ENCODE peak calls at places on chromosomes 13 and 19, in nine cellular contexts. C, D, T, R, H, Z, E, G and V are unnamed samples.

GRCh38 chr13:113461022-113461751 is 7.9 kb upstream of the ADPRHL1 start:
- DNase-seq in G (no peak), R (no peak), C (no peak), Z (no peak), H (no peak), T (no peak), D (no peak), E (no peak), V (no peak)

GRCh38 chr13:111634410-111634809 is 314.0 kb downstream of the TEX29 start:
- DNase-seq in H (no peak), Z (no peak), D (no peak), R (no peak), T (no peak), E (no peak), C (no peak), G (no peak), V (no peak)

GRCh38 chr13:96898855-96899254 is 95.4 kb downstream of the OXGR1 start:
- DNase-seq in R (no peak), Z (no peak), T (no peak), G (no peak), E (no peak), D (no peak), H (no peak), C (no peak), V (peak)

GRCh38 chr19:30547192-30547591 is 175.0 kb downstream of the ZNF536 start:
- DNase-seq in E (no peak), H (no peak), R (no peak), T (no peak), C (no peak), Z (no peak), D (no peak), G (no peak), V (no peak)

GRCh38 chr13:42039946-42040729 is 8.3 kb upstream of the DGKH start:
- DNase-seq in C (peak), Z (peak), G (peak), H (peak), R (peak), T (peak), D (peak), E (peak), V (peak)

GRCh38 chr19:1942078-1942933 is 1.3 kb downstream of the CSNK1G2 start:
- DNase-seq in E (peak), G (peak), D (peak), R (peak), Z (peak), H (peak), C (peak), T (peak), V (peak)

GRCh38 chr19:11964858-11965645 is at the start of gene ZNF763:
- DNase-seq in C (peak), T (peak), Z (peak), E (peak), R (peak), H (peak), G (peak), D (peak), V (peak)

GRCh38 chr13:42894765-42895181 is 97.3 kb downstream of the EPSTI1 start:
- DNase-seq in D (no peak), E (peak), G (no peak), H (no peak), C (peak), R (no peak), Z (no peak), T (no peak), V (no peak)

GRCh38 chr19:33803383-33803782 is 6.7 kb downstream of the KCTD15 start:
- DNase-seq in Z (no peak), T (no peak), R (no peak), E (no peak), C (no peak), D (no peak), H (no peak), G (no peak), V (no peak)

GRCh38 chr19:49106648-49107135 is 7.5 kb upstream of the LIN7B start:
- DNase-seq in Z (peak), E (peak), D (no peak), R (no peak), C (peak), H (no peak), G (no peak), T (peak), V (peak)

GRCh38 chr13:50908371-50908770 is 1.2 kb upstream of the RNASEH2B start:
- DNase-seq in Z (no peak), D (no peak), H (no peak), G (no peak), R (no peak), E (no peak), C (no peak), T (no peak), V (no peak)

GRCh38 chr19:48735031-48735615 is 5.3 kb downstream of the RASIP1 start:
- DNase-seq in H (no peak), D (no peak), R (peak), C (peak), T (no peak), G (no peak), Z (no peak), E (no peak), V (peak)

GRCh38 chr19:10113964-10114650 is 2.6 kb downstream of the P2RY11 start:
- DNase-seq in E (no peak), R (no peak), T (no peak), G (no peak), C (no peak), D (no peak), H (no peak), Z (no peak), V (peak)

GRCh38 chr13:32314271-32314967 is 744 bp downstream of the ZAR1L start:
- DNase-seq in H (no peak), G (peak), C (no peak), R (peak), E (no peak), Z (peak), D (peak), T (no peak), V (no peak)

GRCh38 chr13:111122056-111122455 is 6.9 kb downstream of the ARHGEF7 start:
- DNase-seq in R (no peak), D (peak), G (no peak), H (no peak), T (no peak), C (no peak), Z (no peak), E (no peak), V (no peak)

GRCh38 chr13:70613295-70613694 is 505.0 kb upstream of the KLHL1 start:
- DNase-seq in D (no peak), T (no peak), E (no peak), Z (no peak), H (no peak), R (no peak), C (no peak), G (no peak), V (no peak)

GRCh38 chr19:5694167-5694951 is 4.3 kb downstream of the RPL36 start:
- DNase-seq in D (no peak), C (no peak), T (no peak), E (no peak), Z (no peak), R (no peak), H (no peak), G (no peak), V (no peak)

GRCh38 chr19:14116918-14117578 is 514 bp downstream of the PRKACA start:
- DNase-seq in Z (no peak), D (peak), T (peak), C (no peak), E (no peak), H (no peak), R (peak), G (peak), V (no peak)

GRCh38 chr19:50467566-50467965 is 8.7 kb upstream of the EMC10 start:
- DNase-seq in D (no peak), E (no peak), R (no peak), C (no peak), G (no peak), T (no peak), Z (no peak), H (no peak), V (no peak)

GRCh38 chr13:111542530-111543341 is 222.3 kb downstream of the TEX29 start:
- DNase-seq in H (no peak), C (no peak), T (no peak), G (no peak), Z (no peak), E (no peak), D (peak), R (no peak), V (no peak)

GRCh38 chr13:44306401-44307192 is 67.0 kb upstream of the SERP2 start:
- DNase-seq in Z (peak), T (no peak), C (peak), D (peak), E (peak), H (peak), G (no peak), R (peak), V (peak)

GRCh38 chr19:19900124-19900523 is 622 bp upstream of the ZNF93 start:
- DNase-seq in R (no peak), T (no peak), Z (no peak), H (no peak), G (no peak), C (peak), E (peak), D (no peak), V (peak)

GRCh38 chr19:42172261-42172660 is 40.0 kb upstream of the POU2F2 start:
- DNase-seq in E (no peak), R (no peak), C (no peak), Z (no peak), H (no peak), D (no peak), G (no peak), T (no peak), V (no peak)

GRCh38 chr19:17877696-17878095 is 6.0 kb downstream of the SLC5A5 start:
- DNase-seq in D (no peak), H (no peak), T (no peak), Z (no peak), C (no peak), E (no peak), R (no peak), G (no peak), V (no peak)

GRCh38 chr19:17871878-17872250 is at the start of gene SLC5A5:
- DNase-seq in D (no peak), E (no peak), H (no peak), C (no peak), R (no peak), T (peak), G (no peak), Z (no peak), V (no peak)

GRCh38 chr19:17872251-17873001 is 681 bp downstream of the SLC5A5 start:
- DNase-seq in H (no peak), Z (no peak), T (peak), E (no peak), C (no peak), D (no peak), R (no peak), G (no peak), V (no peak)

GRCh38 chr19:17873661-17874422 is 2.1 kb downstream of the SLC5A5 start:
- DNase-seq in T (peak), G (no peak), R (no peak), C (no peak), H (no peak), E (no peak), D (no peak), Z (peak), V (peak)

GRCh38 chr19:17874423-17875135 is 2.8 kb downstream of the SLC5A5 start:
- DNase-seq in E (no peak), G (no peak), T (no peak), D (no peak), Z (no peak), R (no peak), C (no peak), H (no peak), V (no peak)
- H3K4me3 ChIP-seq in E (no peak), G (no peak), T (no peak), D (no peak), Z (no peak), R (no peak), C (no peak), H (no peak), V (no peak)

DNA sequence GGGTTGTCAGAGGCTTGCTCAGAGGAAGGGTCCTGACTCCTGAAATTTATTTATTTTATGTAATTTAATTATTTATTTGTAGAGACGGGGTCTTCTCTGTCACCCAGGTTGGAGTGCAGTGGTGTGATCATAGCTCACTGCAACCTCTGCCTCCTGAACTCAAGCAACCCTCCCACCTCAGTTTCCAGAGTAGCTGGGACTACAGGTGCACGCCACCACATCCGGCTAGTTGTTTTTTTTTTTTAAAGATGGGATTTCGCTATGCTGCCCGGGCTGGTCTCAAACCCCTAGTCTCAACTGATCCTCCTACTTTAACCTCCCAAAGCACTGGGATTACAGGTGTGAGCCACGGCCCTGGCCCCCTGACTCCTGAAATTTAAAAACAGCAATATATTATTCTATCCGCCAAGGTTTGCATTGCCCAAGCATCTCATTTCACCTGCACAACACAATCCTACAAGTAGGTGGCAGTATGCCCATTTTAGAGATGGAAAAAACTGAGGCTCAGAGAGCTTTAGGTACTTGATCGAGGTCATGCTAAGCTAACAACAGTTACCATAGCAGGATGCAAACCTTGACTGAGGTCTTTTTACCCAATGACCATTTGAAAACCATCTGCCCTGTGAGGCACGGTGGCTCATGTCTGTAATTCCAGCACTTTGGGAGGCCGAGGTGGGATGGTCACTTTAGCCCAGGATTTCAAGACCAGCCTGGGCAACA is 18.1 kb downstream of the ARHGEF18 start:
- DNase-seq in Z (no peak), H (no peak), C (peak), R (no peak), T (no peak), G (no peak), E (peak), D (peak), V (peak)
- H3K4me3 ChIP-seq in Z (no peak), H (no peak), C (no peak), R (no peak), T (no peak), G (no peak), E (no peak), D (no peak), V (no peak)

DNA sequence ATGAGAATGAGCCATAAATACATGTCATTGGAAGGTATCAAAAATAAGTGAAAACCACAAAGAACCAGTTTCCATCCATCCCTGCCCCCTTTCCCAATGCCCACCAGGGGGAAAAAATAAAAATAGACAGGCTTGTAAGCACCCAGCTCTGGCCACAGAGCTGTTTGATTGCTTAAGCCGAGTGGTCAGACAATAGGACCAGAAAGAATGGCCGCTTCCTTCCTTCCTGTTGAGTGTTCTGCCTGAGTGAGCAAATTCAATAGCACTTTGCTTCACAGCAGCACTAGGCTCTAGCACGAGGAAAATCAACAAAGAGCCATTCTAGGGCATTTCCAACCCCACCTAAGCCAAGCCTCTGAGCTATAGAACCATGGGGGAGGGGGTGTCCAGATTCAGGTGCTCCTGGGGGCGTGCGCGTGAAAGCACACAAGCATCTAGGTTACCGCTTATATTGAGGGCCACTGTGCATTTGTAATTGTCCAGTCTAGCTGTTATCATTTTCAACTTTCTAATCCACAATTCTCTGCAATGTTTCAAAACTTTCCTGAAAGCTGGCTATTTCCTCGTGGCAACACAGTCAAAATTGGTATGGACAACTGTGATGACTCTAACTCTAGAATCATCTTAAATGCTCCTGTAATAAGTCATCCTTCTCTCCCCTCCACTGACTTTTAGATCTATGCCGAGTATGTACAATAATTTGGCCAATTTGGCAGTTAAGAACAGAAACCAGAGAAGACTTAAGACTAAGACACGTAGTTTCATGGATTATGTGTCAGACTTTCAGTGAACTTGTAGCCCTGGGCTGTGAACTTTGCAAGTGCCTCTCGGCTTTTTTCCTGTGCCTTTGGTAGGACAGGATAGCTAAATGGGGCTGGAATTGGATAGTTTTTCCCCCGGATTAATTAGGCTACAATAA is 64.3 kb downstream of the SPRY2 start:
- DNase-seq in R (no peak), Z (no peak), D (no peak), E (no peak), H (no peak), T (no peak), G (no peak), C (peak), V (peak)
- H3K4me3 ChIP-seq in R (no peak), Z (no peak), D (no peak), E (no peak), H (no peak), T (no peak), G (no peak), C (no peak), V (no peak)

GRCh38 chr19:4059931-4060620 is 6.6 kb downstream of the ZBTB7A start:
- DNase-seq in C (no peak), Z (peak), R (peak), E (peak), T (peak), G (peak), D (peak), H (no peak), V (no peak)
- H3K4me3 ChIP-seq in C (no peak), Z (peak), R (no peak), E (peak), T (peak), G (peak), D (no peak), H (peak), V (no peak)

GRCh38 chr19:58394821-58395219 is 636 bp upstream of the RNF225 start:
- DNase-seq in E (no peak), Z (no peak), D (peak), G (peak), C (no peak), T (no peak), R (no peak), H (no peak), V (no peak)
- H3K4me3 ChIP-seq in E (no peak), Z (no peak), D (no peak), G (no peak), C (no peak), T (no peak), R (no peak), H (no peak), V (no peak)

GRCh38 chr13:60398949-60399589 is 2.0 kb downstream of the TDRD3 start:
- DNase-seq in Z (peak), E (peak), G (no peak), H (no peak), C (peak), T (no peak), R (no peak), D (no peak), V (no peak)
- H3K4me3 ChIP-seq in Z (peak), E (peak), G (no peak), H (peak), C (peak), T (peak), R (no peak), D (peak), V (no peak)